ENCODE peak calls at places on chromosomes 13 and 19, in six cellular contexts. E, Z, R, O, G and N are unnamed samples.

GRCh38 chr13:34414616-34415015 is 527.5 kb upstream of the NBEA start:
- DNase-seq in E (no peak), Z (no peak), R (no peak), O (no peak), G (no peak), N (no peak)

GRCh38 chr19:18419195-18419698 is at the start of gene SSBP4:
- DNase-seq in E (peak; percentile 70), Z (no peak), R (no peak), O (peak; percentile 87), G (peak; percentile 69), N (peak; percentile 93)

GRCh38 chr13:28325022-28325421 is 169.9 kb downstream of the FLT1 start:
- DNase-seq in E (no peak), Z (no peak), R (no peak), O (no peak), G (no peak), N (no peak)

GRCh38 chr19:771332-771785 is 20.4 kb downstream of the MISP start:
- DNase-seq in E (peak; percentile 43), Z (no peak), R (no peak), O (no peak), G (no peak), N (peak; percentile 72)

GRCh38 chr13:44974056-44974798 is 15.0 kb downstream of the NUFIP1 start:
- DNase-seq in E (peak; percentile 65), Z (peak; percentile 37), R (no peak), O (no peak), G (no peak), N (no peak)

GRCh38 chr13:21033224-21033855 is 28.0 kb downstream of the LATS2 start:
- DNase-seq in E (no peak), Z (no peak), R (no peak), O (no peak), G (no peak), N (no peak)

GRCh38 chr19:17441241-17442135 is 7.0 kb downstream of the TMEM221 start:
- DNase-seq in E (no peak), Z (no peak), R (no peak), O (peak; percentile 59), G (peak; percentile 41), N (peak; percentile 78)

GRCh38 chr19:3366104-3366760 is at the start of gene NFIC:
- DNase-seq in E (peak; percentile 79), Z (no peak), R (no peak), O (no peak), G (no peak), N (peak; percentile 92)

GRCh38 chr13:109400192-109400591 is 386.2 kb downstream of the IRS2 start:
- DNase-seq in E (no peak), Z (no peak), R (no peak), O (no peak), G (no peak), N (no peak)

GRCh38 chr13:82961757-82962156 is 920.5 kb downstream of the SLITRK1 start:
- DNase-seq in E (no peak), Z (no peak), R (no peak), O (no peak), G (no peak), N (no peak)

GRCh38 chr13:98083936-98084335 is 59.0 kb upstream of the FARP1 start:
- DNase-seq in E (peak; percentile 15), Z (no peak), R (no peak), O (no peak), G (no peak), N (no peak)

GRCh38 chr13:107025991-107026390 is 458.1 kb upstream of the ARGLU1 start:
- DNase-seq in E (peak; percentile 71), Z (no peak), R (no peak), O (no peak), G (no peak), N (no peak)

GRCh38 chr13:85638265-85638664 is 161.0 kb downstream of the SLITRK6 start:
- DNase-seq in E (no peak), Z (no peak), R (no peak), O (no peak), G (no peak), N (no peak)

GRCh38 chr19:23787106-23787505 is 28.4 kb upstream of the ZNF681 start:
- DNase-seq in E (peak; percentile 1), Z (no peak), R (no peak), O (no peak), G (no peak), N (no peak)

GRCh38 chr13:23865065-23865464 is 24.1 kb downstream of the MIPEP start:
- DNase-seq in E (peak; percentile 19), Z (no peak), R (no peak), O (no peak), G (no peak), N (no peak)

GRCh38 chr19:19530889-19531288 is 2.2 kb downstream of the YJEFN3 start:
- DNase-seq in E (no peak), Z (no peak), R (no peak), O (no peak), G (no peak), N (no peak)

GRCh38 chr19:19533826-19534225 is 4.2 kb upstream of the CILP2 start:
- DNase-seq in E (no peak), Z (no peak), R (no peak), O (no peak), G (no peak), N (no peak)

GRCh38 chr19:19530423-19530804 is 1.7 kb downstream of the YJEFN3 start:
- DNase-seq in E (peak; percentile 36), Z (no peak), R (no peak), O (no peak), G (no peak), N (no peak)

GRCh38 chr19:19532806-19533701 is 4.3 kb downstream of the YJEFN3 start:
- DNase-seq in E (no peak), Z (no peak), R (no peak), O (no peak), G (no peak), N (no peak)

DNA sequence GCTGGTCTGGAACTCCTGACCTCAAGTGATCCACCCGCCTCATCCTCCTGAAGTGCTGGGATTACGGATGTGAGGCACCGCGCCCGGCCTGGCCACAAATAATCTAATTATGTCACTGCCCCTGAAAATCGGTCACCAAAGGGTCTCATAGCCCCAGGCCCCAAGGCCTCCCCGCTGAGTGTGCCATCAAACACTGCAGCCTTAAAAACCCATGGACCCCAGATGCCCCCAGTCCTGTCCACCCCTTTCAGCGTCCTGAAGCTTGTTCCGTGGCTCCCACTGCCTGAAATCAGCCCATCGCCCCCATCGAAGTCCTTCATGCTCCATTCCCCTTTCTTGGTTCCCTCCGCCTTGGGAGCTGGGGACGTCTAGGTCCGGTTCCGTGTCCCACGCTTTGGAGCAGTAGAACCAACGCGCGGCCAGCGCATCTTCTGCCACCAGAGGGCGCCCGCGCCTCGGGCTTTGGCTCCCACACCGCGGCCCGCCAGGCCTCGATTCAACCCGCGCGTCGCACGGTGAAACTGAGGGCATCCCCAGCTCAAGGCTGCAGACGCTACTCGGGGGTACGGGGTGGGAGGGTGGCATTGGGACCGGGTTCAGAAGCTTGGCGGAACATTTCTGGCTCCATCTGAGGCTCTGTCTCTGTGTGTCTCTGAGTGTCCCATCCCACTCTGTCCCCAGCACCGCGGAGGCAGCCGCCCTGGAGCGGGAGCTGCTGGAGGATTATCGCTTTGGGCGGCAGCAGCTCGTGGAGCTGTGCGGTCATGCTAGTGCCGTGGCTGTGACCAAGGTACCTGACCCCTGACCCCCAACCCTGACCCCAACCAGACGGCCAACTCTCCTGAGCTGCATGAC is 3.5 kb downstream of the YJEFN3 start:
- DNase-seq in E (peak; percentile 44), Z (no peak), R (peak; percentile 41), O (peak; percentile 97), G (peak; percentile 92), N (peak; percentile 87)
- TF ChIP-seq USF2 in E (no peak), Z (no peak), R (no peak), O (no peak), G (no peak), N (no peak)

GRCh38 chr19:33470040-33470330 is 51.6 kb downstream of the PEPD start:
- DNase-seq in E (no peak), Z (no peak), R (no peak), O (no peak), G (no peak), N (no peak)

GRCh38 chr19:33470686-33471085 is 50.9 kb downstream of the PEPD start:
- DNase-seq in E (no peak), Z (no peak), R (no peak), O (no peak), G (no peak), N (no peak)

GRCh38 chr19:33473644-33474305 is 47.8 kb downstream of the PEPD start:
- DNase-seq in E (peak; percentile 55), Z (no peak), R (no peak), O (no peak), G (no peak), N (no peak)

GRCh38 chr19:33471111-33471996 is 50.2 kb downstream of the PEPD start:
- DNase-seq in E (no peak), Z (no peak), R (no peak), O (no peak), G (no peak), N (no peak)

GRCh38 chr19:33472696-33473624 is 48.6 kb downstream of the PEPD start:
- DNase-seq in E (peak; percentile 99), Z (no peak), R (no peak), O (no peak), G (peak; percentile 8), N (no peak)
- TF ChIP-seq USF2 in E (no peak), Z (no peak), R (no peak), O (no peak), G (no peak), N (no peak)

GRCh38 chr13:99382428-99383133 is 75.4 kb upstream of the GPR183 start:
- DNase-seq in E (no peak), Z (no peak), R (no peak), O (peak; percentile 37), G (no peak), N (no peak)

GRCh38 chr13:99378985-99379734 is 72.0 kb upstream of the GPR183 start:
- DNase-seq in E (peak; percentile 35), Z (no peak), R (no peak), O (peak; percentile 35), G (no peak), N (no peak)

GRCh38 chr13:99380402-99380801 is 73.2 kb upstream of the GPR183 start:
- DNase-seq in E (no peak), Z (no peak), R (no peak), O (peak; percentile 29), G (no peak), N (no peak)

GRCh38 chr13:99379856-99380255 is 72.7 kb upstream of the GPR183 start:
- DNase-seq in E (no peak), Z (no peak), R (no peak), O (peak; percentile 10), G (no peak), N (no peak)

GRCh38 chr13:99380921-99381645 is 73.9 kb upstream of the GPR183 start:
- DNase-seq in E (peak; percentile 7), Z (peak; percentile 82), R (no peak), O (peak; percentile 19), G (no peak), N (no peak)
- TF ChIP-seq USF2 in E (no peak), Z (no peak), R (no peak), O (no peak), G (no peak), N (no peak)

DNA sequence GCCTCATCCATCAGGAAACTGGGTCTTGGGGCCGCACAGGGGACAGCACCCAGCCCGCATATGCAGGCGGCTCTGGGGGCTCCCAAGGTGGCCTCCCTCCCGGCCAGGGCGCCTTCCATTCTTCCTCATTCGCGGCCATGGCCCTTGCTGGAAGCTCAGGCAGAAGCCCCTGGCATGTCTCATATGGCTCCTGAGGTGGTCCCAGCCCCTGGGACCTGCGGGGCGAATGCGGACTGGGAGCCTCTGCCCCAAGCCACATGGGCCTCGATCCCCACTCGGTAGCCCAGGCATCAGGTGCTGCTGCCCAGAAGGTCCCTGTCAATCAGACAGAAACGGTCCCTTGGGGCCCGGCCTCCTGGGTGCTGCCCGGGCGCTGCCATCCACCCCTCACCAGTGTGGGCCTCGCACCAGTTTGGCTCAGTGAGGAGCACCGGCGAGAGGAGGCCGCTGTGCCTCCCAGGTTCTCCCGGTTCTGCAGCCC is 301.6 kb downstream of the TEX29 start:
- DNase-seq in E (no peak), Z (no peak), R (no peak), O (no peak), G (no peak), N (no peak)
- TF ChIP-seq USF2 in E (no peak), Z (no peak), R (no peak), O (no peak), G (no peak), N (no peak)